ENCODE peak calls at places on chromosomes 4 and X, in six cellular contexts. I is psoas muscle; P is ascending aorta; G is CD4-positive, CD25-positive, alpha-beta regulatory T cell; L is dorsolateral prefrontal cortex; Y is mesenchymal stem cell. S is an unnamed sample.

GRCh38 chr4:168550071-168550766 is 53.4 kb downstream of the PALLD start:
- DNase-seq in I (no peak), P (no peak), G (no peak), L (no peak), Y (no peak), S (no peak)

GRCh38 chr4:146124023-146124680 is 51.4 kb upstream of the LSM6 start:
- DNase-seq in I (no peak), P (no peak), G (no peak), L (no peak), Y (no peak), S (no peak)

GRCh38 chr4:149684516-149684915 is 131.1 kb downstream of the IQCM start:
- DNase-seq in I (no peak), P (no peak), G (no peak), L (no peak), Y (no peak), S (no peak)

GRCh38 chrX:20530319-20530979 is 263.7 kb upstream of the RPS6KA3 start:
- DNase-seq in I (no peak), P (peak), G (peak), L (peak), Y (peak), S (peak)

GRCh38 chr4:103996637-103997036 is 276.9 kb upstream of the TACR3 start:
- DNase-seq in I (no peak), P (no peak), G (no peak), L (no peak), Y (peak), S (peak)

GRCh38 chr4:74378573-74378972 is 13.6 kb downstream of the EREG start:
- DNase-seq in I (no peak), P (no peak), G (no peak), L (no peak), Y (no peak), S (no peak)

GRCh38 chr4:70182517-70183167 is 12.9 kb upstream of the ODAM start:
- DNase-seq in I (no peak), P (no peak), G (no peak), L (no peak), Y (no peak), S (no peak)

GRCh38 chr4:2363056-2363719 is 55.3 kb downstream of the ZFYVE28 start:
- DNase-seq in I (peak), P (peak), G (no peak), L (no peak), Y (no peak), S (no peak)

GRCh38 chrX:123927845-123928244 is 33.7 kb upstream of the STAG2 start:
- DNase-seq in I (no peak), P (no peak), G (no peak), L (no peak), Y (no peak), S (no peak)

GRCh38 chrX:115233497-115234219 is at the start of gene LRCH2:
- DNase-seq in I (peak), P (peak), G (no peak), L (peak), Y (peak), S (peak)
- H3K27ac ChIP-seq in I (no peak), P (peak), G (no peak), L (peak), Y (no peak), S (no peak)

GRCh38 chrX:131046596-131046995 is 11.6 kb upstream of the ARHGAP36 start:
- DNase-seq in I (no peak), P (no peak), G (no peak), L (no peak), Y (no peak), S (no peak)
- H3K27ac ChIP-seq in I (no peak), P (no peak), G (no peak), L (no peak), Y (no peak), S (no peak)

GRCh38 chrX:38881727-38882126 is 80.5 kb downstream of the MID1IP1 start:
- DNase-seq in I (no peak), P (no peak), G (no peak), L (no peak), Y (no peak), S (no peak)

GRCh38 chrX:38881066-38881465 is 79.8 kb downstream of the MID1IP1 start:
- DNase-seq in I (no peak), P (no peak), G (no peak), L (no peak), Y (no peak), S (no peak)

GRCh38 chrX:38886112-38886511 is 84.9 kb downstream of the MID1IP1 start:
- DNase-seq in I (no peak), P (no peak), G (no peak), L (no peak), Y (no peak), S (no peak)

GRCh38 chrX:38880460-38880859 is 79.2 kb downstream of the MID1IP1 start:
- DNase-seq in I (no peak), P (no peak), G (no peak), L (no peak), Y (no peak), S (no peak)

DNA sequence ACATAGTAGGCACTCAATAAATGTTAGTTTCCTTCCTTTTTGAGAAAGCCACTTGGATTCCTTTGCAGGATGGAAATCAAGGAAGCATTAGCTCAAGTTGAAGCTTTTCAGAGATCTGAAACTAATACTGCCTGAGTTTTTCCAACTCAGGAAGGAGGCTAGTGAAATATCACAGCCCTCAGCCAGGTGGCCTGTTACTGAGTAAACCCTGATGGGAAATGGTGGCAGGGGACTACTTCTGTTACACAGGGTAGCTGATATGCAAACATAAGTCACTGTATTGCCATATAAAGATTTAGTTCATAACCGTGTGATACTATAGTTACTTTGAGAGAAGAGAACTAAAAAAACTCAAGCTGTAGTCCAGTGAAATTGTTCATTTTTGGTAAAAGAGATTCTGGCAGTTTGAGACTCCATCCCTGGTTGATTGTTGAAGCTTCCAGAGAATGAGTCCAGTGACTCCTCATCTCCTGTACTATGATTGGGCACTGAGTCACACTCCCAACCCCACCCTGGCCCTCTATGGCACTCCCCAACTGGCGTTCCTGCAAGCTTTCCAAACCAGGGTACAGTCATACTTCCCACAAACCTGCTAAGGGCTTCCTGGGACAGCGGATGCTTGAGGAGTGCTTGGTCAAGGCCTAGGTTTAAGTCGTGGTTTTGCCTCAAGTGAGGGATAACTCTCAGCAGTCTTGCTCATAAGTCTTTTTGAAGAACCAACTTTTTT is 81.8 kb downstream of the MID1IP1 start:
- DNase-seq in I (no peak), P (peak), G (no peak), L (no peak), Y (peak), S (no peak)
- H3K27ac ChIP-seq in I (no peak), P (no peak), G (no peak), L (no peak), Y (no peak), S (no peak)

DNA sequence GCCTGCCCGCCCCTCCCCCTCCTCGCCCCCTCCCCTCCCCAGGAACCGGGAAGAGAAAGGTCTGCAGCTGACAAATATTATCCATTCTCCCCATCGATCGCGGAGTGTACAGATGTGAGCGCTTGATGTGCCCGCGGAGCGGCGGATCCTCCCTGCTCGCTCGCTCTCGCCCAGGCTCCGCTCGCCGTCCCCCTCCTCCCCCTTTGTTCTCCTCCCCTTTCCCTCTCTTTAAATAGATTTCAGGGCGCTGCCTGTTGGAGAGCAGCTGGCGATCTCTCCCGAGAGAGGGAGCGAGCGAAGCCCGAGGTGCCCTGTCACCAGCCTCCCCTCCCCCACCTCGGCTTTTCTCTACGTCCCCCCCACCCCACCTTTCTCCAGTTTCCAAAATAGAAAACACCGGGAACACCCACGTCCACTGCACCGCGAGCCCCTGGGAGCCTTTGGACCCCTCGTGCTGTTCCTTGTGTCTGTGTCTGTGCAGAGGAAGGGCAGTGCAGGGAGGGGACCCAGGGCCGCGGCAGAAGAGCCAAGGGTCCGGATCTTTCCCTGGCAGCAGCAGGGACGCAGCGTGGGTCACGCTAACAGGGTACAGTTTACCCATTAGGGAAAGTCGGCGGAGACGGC is 56.6 kb upstream of the BCOR start:
- DNase-seq in I (peak), P (no peak), G (no peak), L (no peak), Y (peak), S (no peak)
- H3K27ac ChIP-seq in I (peak), P (peak), G (no peak), L (peak), Y (peak), S (peak)